ENCODE peak calls at places on chromosomes 5 and 9, in seven cellular contexts. U is heart left ventricle; X is left lung; T is IMR-90; V is ascending aorta; K is CD8-positive, alpha-beta memory T cell; B is body of pancreas. I is an unnamed sample.
A peak's percentile ranks its signal among the peaks of the same experiment; 100 is the strongest.

GRCh38 chr9:20507431-20507830 is 114.9 kb downstream of the MLLT3 start:
- DNase-seq in K (no peak), X (no peak), B (no peak), T (no peak), U (no peak), V (no peak), I (no peak)

GRCh38 chr9:5470816-5471215 is 20.5 kb downstream of the CD274 start:
- DNase-seq in V (no peak), U (no peak), B (no peak), K (no peak), X (no peak), T (no peak), I (no peak)

GRCh38 chr5:98414938-98415337 is 358.5 kb upstream of the RGMB start:
- DNase-seq in U (no peak), K (no peak), T (peak; percentile 95), B (no peak), X (no peak), V (no peak), I (no peak)

GRCh38 chr5:77076961-77077820 is 9.9 kb downstream of the ZBED3 start:
- DNase-seq in K (peak; percentile 57), B (peak; percentile 48), T (peak; percentile 58), V (peak; percentile 74), X (peak; percentile 94), U (peak; percentile 88), I (peak; percentile 67)

GRCh38 chr9:6845881-6846280 is 88.1 kb downstream of the KDM4C start:
- DNase-seq in K (no peak), V (no peak), U (no peak), T (peak; percentile 27), X (no peak), B (no peak), I (no peak)

GRCh38 chr5:169939731-169940130 is 40.6 kb downstream of the INSYN2B start:
- DNase-seq in K (no peak), B (no peak), U (no peak), X (no peak), T (no peak), V (no peak), I (no peak)

GRCh38 chr9:131732061-131732526 is 7.8 kb downstream of the RAPGEF1 start:
- DNase-seq in U (no peak), X (no peak), V (no peak), B (peak; percentile 30), K (no peak), T (peak; percentile 78), I (no peak)

GRCh38 chr9:77021289-77021927 is 2.0 kb downstream of the FOXB2 start:
- DNase-seq in B (no peak), K (no peak), T (no peak), X (no peak), V (no peak), U (no peak), I (no peak)

GRCh38 chr9:110700953-110701352 is 32.4 kb downstream of the MUSK start:
- DNase-seq in U (no peak), K (no peak), T (peak; percentile 65), B (no peak), V (no peak), X (no peak), I (no peak)

GRCh38 chr5:179326176-179326997 is 18.9 kb downstream of the ADAMTS2 start:
- DNase-seq in B (peak; percentile 48), X (peak; percentile 37), K (peak; percentile 24), U (peak; percentile 70), V (peak; percentile 78), T (peak; percentile 58), I (peak; percentile 87)

GRCh38 chr9:116899337-116900006 is 212.4 kb downstream of the TRIM32 start:
- DNase-seq in T (peak; percentile 45), K (no peak), V (no peak), U (no peak), X (no peak), B (no peak), I (no peak)

GRCh38 chr9:130626249-130626982 is 38.0 kb upstream of the PRDM12 start:
- DNase-seq in T (no peak), U (no peak), X (no peak), V (no peak), K (no peak), B (no peak), I (no peak)

GRCh38 chr9:129813661-129814060 is 10.3 kb downstream of the TOR1A start:
- DNase-seq in U (peak; percentile 11), X (no peak), K (peak; percentile 25), V (no peak), B (no peak), T (no peak), I (no peak)

GRCh38 chr9:72485821-72486605 is 35.4 kb upstream of the TMC1 start:
- DNase-seq in U (no peak), V (no peak), K (no peak), B (no peak), T (peak; percentile 68), X (no peak), I (no peak)

GRCh38 chr9:4237748-4238511 is 61.9 kb downstream of the GLIS3 start:
- DNase-seq in B (no peak), T (no peak), U (no peak), V (no peak), X (no peak), K (no peak), I (no peak)

GRCh38 chr9:109331353-109331752 is 10.5 kb upstream of the EPB41L4B start:
- DNase-seq in K (no peak), V (no peak), U (no peak), T (no peak), X (peak; percentile 88), B (peak; percentile 99), I (peak; percentile 80)

GRCh38 chr9:23830459-23830805 is 4.4 kb upstream of the ELAVL2 start:
- DNase-seq in U (no peak), B (no peak), K (no peak), X (no peak), T (no peak), V (no peak), I (no peak)

GRCh38 chr5:143350341-143350740 is 53.1 kb downstream of the NR3C1 start:
- DNase-seq in X (no peak), B (no peak), V (no peak), U (no peak), T (no peak), K (no peak), I (no peak)

DNA sequence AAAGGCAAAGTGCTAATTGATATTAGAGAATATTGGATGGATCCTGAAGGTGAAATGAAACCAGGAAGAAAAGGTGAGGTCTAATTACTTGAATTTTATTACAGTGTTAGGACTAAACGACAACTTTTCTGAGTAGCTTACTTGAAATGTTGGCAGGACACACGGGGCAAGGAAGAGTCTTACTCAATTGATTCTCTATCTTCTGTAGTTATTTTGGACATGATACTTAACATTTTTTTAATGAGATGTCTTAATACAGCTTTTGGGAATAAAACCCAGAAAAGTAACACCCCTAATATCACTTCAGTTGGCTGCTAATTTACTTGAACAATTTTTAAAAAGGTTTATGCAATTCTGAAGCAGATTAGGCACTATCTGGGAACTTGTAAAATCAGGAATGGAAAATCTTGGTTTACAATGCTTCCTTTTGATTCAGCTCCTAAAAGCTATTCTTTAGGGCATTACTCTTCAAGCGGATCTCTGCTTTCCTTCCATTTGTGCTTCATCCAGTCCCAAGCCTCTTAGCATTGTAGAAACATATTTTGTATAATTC is 13.7 kb downstream of the SUB1 start:
- DNase-seq in X (no peak), B (no peak), T (no peak), K (no peak), U (no peak), V (no peak), I (no peak)
- H3K4me1 ChIP-seq in X (peaks cover 64% of the 10 kb centered on the region), B (no peaks in the 10 kb centered on the region), T (peaks cover 1% of the 10 kb centered on the region), K (peaks cover 43% of the 10 kb centered on the region), U (peaks cover 61% of the 10 kb centered on the region), V (peaks cover 3% of the 10 kb centered on the region), I (peaks cover 8% of the 10 kb centered on the region)

DNA sequence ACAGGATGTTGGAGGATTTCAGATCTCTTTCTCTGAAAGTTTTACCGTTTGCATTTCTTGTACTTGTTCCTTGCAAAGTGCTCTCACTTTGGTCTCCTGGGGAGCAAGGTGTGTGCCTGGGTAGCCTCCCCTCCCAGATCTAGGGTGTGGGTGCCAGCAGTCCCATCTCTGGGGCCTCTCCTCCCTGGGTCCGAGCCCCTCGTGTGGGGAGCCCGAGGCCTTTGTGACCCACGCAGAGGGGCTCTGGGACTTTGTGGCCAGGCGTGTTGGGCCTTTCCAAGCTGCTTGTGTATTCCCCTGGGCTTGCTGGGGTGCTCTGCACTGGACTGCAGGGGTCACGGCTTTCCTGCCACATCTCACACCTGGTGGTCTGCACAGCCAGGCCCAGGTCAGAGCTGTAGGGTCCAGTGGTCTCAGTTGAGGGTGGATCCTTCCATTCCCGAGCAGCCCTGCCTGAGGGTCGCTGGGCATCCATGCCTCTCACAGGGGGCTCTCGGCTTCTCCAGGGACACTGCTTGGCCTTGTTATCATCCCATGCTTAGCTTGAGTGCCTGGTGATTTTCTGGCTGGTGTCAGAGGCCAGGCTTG is 96.3 kb downstream of the CACNA1B start:
- DNase-seq in U (peak; percentile 19), B (no peak), X (peak; percentile 35), V (peak; percentile 40), T (no peak), K (no peak), I (no peak)
- H3K27me3 ChIP-seq in U (no peaks in the 10 kb centered on the region), B (no peaks in the 10 kb centered on the region), X (peaks cover 24% of the 10 kb centered on the region), V (no peaks in the 10 kb centered on the region), T (no peaks in the 10 kb centered on the region), K (no peaks in the 10 kb centered on the region), I (peaks cover 10% of the 10 kb centered on the region)

DNA sequence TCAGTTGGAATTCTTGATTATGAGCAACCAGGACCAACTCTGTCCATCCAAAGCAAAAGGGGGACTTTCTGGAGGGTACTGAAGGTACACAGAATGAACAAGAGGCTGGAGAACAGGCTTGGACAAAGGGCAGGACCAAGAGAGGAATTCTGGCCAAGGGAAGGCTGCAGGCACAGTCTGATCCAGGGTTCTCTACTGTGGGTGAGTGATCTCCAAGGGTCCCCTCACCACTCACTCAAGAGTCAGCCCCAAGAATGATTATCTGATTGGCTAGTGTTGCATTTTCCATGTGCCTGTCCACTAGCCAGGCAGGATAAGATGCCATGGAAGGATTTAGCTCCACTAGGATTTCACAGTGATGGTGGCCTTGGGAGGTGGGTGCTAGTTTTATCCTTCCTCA is 11.6 kb upstream of the PHF19 start:
- DNase-seq in T (no peak), V (no peak), B (no peak), U (no peak), X (no peak), K (no peak), I (no peak)
- H3K4me1 ChIP-seq in T (peaks cover 4% of the 10 kb centered on the region), V (no peaks in the 10 kb centered on the region), B (no peaks in the 10 kb centered on the region), U (peaks cover 39% of the 10 kb centered on the region), X (peaks cover 20% of the 10 kb centered on the region), K (peaks cover 66% of the 10 kb centered on the region), I (peaks cover 8% of the 10 kb centered on the region)

GRCh38 chr9:37035472-37036236 is 1.6 kb upstream of the PAX5 start:
- DNase-seq in V (no peak), X (no peak), U (no peak), K (no peak), B (no peak), T (no peak), I (no peak)
- H3K27me3 ChIP-seq in V (peaks cover 58% of the 10 kb centered on the region), X (peaks cover 100% of the 10 kb centered on the region), U (peaks cover 98% of the 10 kb centered on the region), K (peaks cover 74% of the 10 kb centered on the region), B (peaks cover 45% of the 10 kb centered on the region), T (peaks cover 93% of the 10 kb centered on the region), I (peaks cover 100% of the 10 kb centered on the region)

GRCh38 chr9:136007906-136008692 is 46.9 kb upstream of the UBAC1 start:
- DNase-seq in X (no peak), V (no peak), T (peak; percentile 88), U (peak; percentile 45), B (no peak), K (no peak), I (no peak)
- H3K4me1 ChIP-seq in X (peaks cover 50% of the 10 kb centered on the region), V (peaks cover 5% of the 10 kb centered on the region), T (peaks cover 27% of the 10 kb centered on the region), U (peaks cover 30% of the 10 kb centered on the region), B (peaks cover 8% of the 10 kb centered on the region), K (no peaks in the 10 kb centered on the region), I (peaks cover 30% of the 10 kb centered on the region)